ENCODE peak calls at places on chromosomes 3 and 15, in eight cellular contexts. J, D, O, N, Q, M, H and L are unnamed samples.

GRCh38 chr15:57503911-57504598 is 87.6 kb upstream of the MYZAP start:
- DNase-seq in M (no peak), D (peak; percentile 9), Q (no peak), J (no peak), O (peak; percentile 80), N (no peak), H (no peak), L (no peak)

GRCh38 chr15:66995257-66995656 is 70.1 kb upstream of the SMAD3 start:
- DNase-seq in M (no peak), H (no peak), D (no peak), N (no peak), J (no peak), O (no peak), Q (no peak), L (no peak)

GRCh38 chr3:53696401-53697172 is 149.6 kb downstream of the CHDH start:
- DNase-seq in Q (no peak), N (no peak), O (no peak), M (no peak), J (peak; percentile 22), D (no peak), H (no peak), L (no peak)

GRCh38 chr3:160035757-160036156 is 47.1 kb downstream of the IL12A start:
- DNase-seq in N (no peak), O (no peak), Q (no peak), J (no peak), D (no peak), M (no peak), H (no peak), L (no peak)

GRCh38 chr3:56862352-56863062 is 60.8 kb upstream of the ARHGEF3 start:
- DNase-seq in Q (no peak), J (no peak), M (no peak), H (no peak), O (peak; percentile 53), N (peak; percentile 72), D (peak; percentile 8), L (no peak)

GRCh38 chr15:40893019-40893723 is 1.1 kb upstream of the VPS18 start:
- DNase-seq in M (no peak), O (no peak), N (no peak), H (no peak), J (no peak), Q (no peak), D (no peak), L (no peak)

GRCh38 chr15:83784975-83785374 is 131.1 kb downstream of the ADAMTSL3 start:
- DNase-seq in D (peak; percentile 16), H (no peak), N (no peak), O (peak; percentile 47), Q (no peak), M (no peak), J (no peak), L (no peak)

GRCh38 chr15:72902929-72903260 is 119.3 kb upstream of the ADPGK start:
- DNase-seq in Q (no peak), M (no peak), H (no peak), N (no peak), J (no peak), D (no peak), O (no peak), L (no peak)

GRCh38 chr3:126026761-126027160 is 57.2 kb downstream of the SLC41A3 start:
- DNase-seq in J (no peak), Q (no peak), O (no peak), H (no peak), N (no peak), M (no peak), D (no peak), L (no peak)

GRCh38 chr3:185337231-185337816 is 25.6 kb upstream of the MAP3K13 start:
- DNase-seq in H (no peak), O (no peak), N (no peak), Q (no peak), J (no peak), D (no peak), M (no peak), L (peak; percentile 19)

GRCh38 chr3:111695584-111696213 is 100.6 kb upstream of the ZBED2 start:
- DNase-seq in N (no peak), Q (no peak), H (no peak), J (no peak), D (no peak), O (peak; percentile 79), M (no peak), L (no peak)

GRCh38 chr3:69400688-69401087 is 14.8 kb upstream of the FRMD4B start:
- DNase-seq in Q (no peak), J (no peak), M (no peak), H (no peak), D (no peak), O (no peak), N (no peak), L (no peak)

GRCh38 chr3:181725033-181725775 is 13.5 kb downstream of the SOX2 start:
- DNase-seq in D (no peak), N (no peak), J (no peak), Q (no peak), H (no peak), O (no peak), M (no peak), L (no peak)

GRCh38 chr15:69160976-69161877 is 792 bp downstream of the GLCE start:
- DNase-seq in H (peak; percentile 11), O (peak; percentile 52), N (peak; percentile 77), Q (peak; percentile 5), J (peak; percentile 65), D (no peak), M (peak; percentile 35), L (peak; percentile 35)

GRCh38 chr3:128256131-128256530 is 102.8 kb downstream of the EEFSEC start:
- DNase-seq in H (no peak), J (no peak), Q (no peak), N (no peak), O (no peak), D (no peak), M (no peak), L (no peak)

GRCh38 chr3:149717391-149718056 is 34.8 kb downstream of the COMMD2 start:
- DNase-seq in J (peak; percentile 74), D (peak; percentile 81), M (peak; percentile 7), O (peak; percentile 84), H (no peak), Q (no peak), N (no peak), L (peak; percentile 53)

GRCh38 chr3:16460886-16461285 is 52.6 kb downstream of the RFTN1 start:
- DNase-seq in M (no peak), H (no peak), N (no peak), D (no peak), Q (no peak), O (no peak), J (no peak), L (no peak)

GRCh38 chr15:34494084-34494399 is 56.4 kb upstream of the GOLGA8A start:
- DNase-seq in M (no peak), O (no peak), Q (no peak), N (no peak), D (no peak), J (no peak), H (no peak), L (no peak)

GRCh38 chr15:34217587-34218225 is 7.1 kb upstream of the EMC4 start:
- DNase-seq in Q (no peak), H (no peak), N (no peak), O (peak; percentile 28), M (no peak), J (no peak), D (no peak), L (no peak)

GRCh38 chr15:46892621-46893160 is 824.6 kb upstream of the SEMA6D start:
- DNase-seq in Q (no peak), H (no peak), M (no peak), O (no peak), D (no peak), J (no peak), N (no peak), L (no peak)

GRCh38 chr3:27253831-27254230 is 115.4 kb downstream of the NEK10 start:
- DNase-seq in H (no peak), O (peak; percentile 55), D (peak; percentile 27), Q (no peak), M (peak; percentile 28), N (peak; percentile 41), J (peak; percentile 49), L (peak; percentile 22)

GRCh38 chr3:36736327-36736726 is 28.0 kb downstream of the DCLK3 start:
- DNase-seq in D (no peak), H (no peak), Q (no peak), N (no peak), J (no peak), M (no peak), O (no peak), L (no peak)

GRCh38 chr15:47959617-47960398 is 161.0 kb upstream of the SLC24A5 start:
- DNase-seq in O (no peak), H (no peak), D (no peak), N (no peak), J (peak; percentile 38), M (no peak), Q (no peak), L (no peak)

GRCh38 chr3:195771651-195772300 is 40.0 kb downstream of the MUC4 start:
- DNase-seq in H (no peak), N (no peak), D (no peak), Q (no peak), J (no peak), M (no peak), O (no peak), L (no peak)

GRCh38 chr3:105503191-105503593 is 136.5 kb downstream of the ALCAM start:
- DNase-seq in N (no peak), O (no peak), Q (no peak), M (no peak), J (no peak), D (no peak), H (no peak), L (no peak)

GRCh38 chr3:51953445-51953844 is 1.7 kb upstream of the GPR62 start:
- DNase-seq in M (no peak), N (no peak), O (no peak), H (no peak), D (peak; percentile 20), J (no peak), Q (no peak), L (no peak)

GRCh38 chr15:80478075-80478474 is 73.9 kb downstream of the ARNT2 start:
- DNase-seq in Q (no peak), N (no peak), H (no peak), M (no peak), J (no peak), O (no peak), D (no peak), L (no peak)

GRCh38 chr3:171788546-171789351 is 21.5 kb downstream of the PLD1 start:
- DNase-seq in J (peak; percentile 50), Q (no peak), H (no peak), O (peak; percentile 98), M (no peak), D (peak; percentile 80), N (no peak), L (no peak)

GRCh38 chr15:82849556-82850241 is 40.3 kb downstream of the WHAMM start:
- DNase-seq in H (peak; percentile 15), Q (no peak), O (peak; percentile 68), N (no peak), J (peak; percentile 88), M (peak; percentile 70), D (peak; percentile 72), L (peak; percentile 82)

GRCh38 chr15:66659384-66659783 is 42.7 kb upstream of the SMAD6 start:
- DNase-seq in N (no peak), M (no peak), O (no peak), H (no peak), D (no peak), J (no peak), Q (no peak), L (no peak)

GRCh38 chr3:16808393-16809107 is 76.2 kb upstream of the PLCL2 start:
- DNase-seq in H (no peak), D (no peak), J (no peak), N (no peak), O (no peak), M (no peak), Q (no peak), L (no peak)

GRCh38 chr3:3753416-3753815 is 45.8 kb upstream of the LRRN1 start:
- DNase-seq in J (no peak), O (no peak), N (no peak), D (no peak), M (no peak), H (no peak), Q (no peak), L (no peak)

GRCh38 chr3:52456169-52456799 is 880 bp downstream of the NISCH start:
- DNase-seq in Q (no peak), N (no peak), O (peak; percentile 24), M (no peak), H (no peak), D (no peak), J (peak; percentile 48), L (no peak)

GRCh38 chr3:104628185-104628789 is 738.4 kb upstream of the ALCAM start:
- DNase-seq in N (no peak), J (peak; percentile 74), H (no peak), M (peak; percentile 33), Q (no peak), O (peak; percentile 71), D (peak; percentile 37), L (no peak)